ENCODE peak calls at places on chromosome 15, in six cellular contexts. Q is H1, V is astrocyte, D is breast epithelium, X is A549, O is colonic mucosa. M is an unnamed sample. For H3K4me1, the result is how much of the 10 kb centered on the place peaks cover.

GRCh38 chr15:90603893-90604292 is 74.2 kb downstream of the CRTC3 start:
- DNase-seq in Q (no peak), D (no peak), V (no peak), X (no peak), O (peak), M (no peak)

GRCh38 chr15:83911345-83911744 is 257.4 kb downstream of the ADAMTSL3 start:
- DNase-seq in Q (no peak), X (no peak), D (no peak), O (no peak), V (no peak), M (no peak)

GRCh38 chr15:88648357-88649214 is 9.8 kb downstream of the ISG20 start:
- DNase-seq in O (peak), Q (no peak), X (no peak), D (no peak), V (peak), M (no peak)

GRCh38 chr15:66032006-66032405 is 162.7 kb downstream of the RAB11A start:
- DNase-seq in V (no peak), X (no peak), O (no peak), D (no peak), Q (no peak), M (no peak)

GRCh38 chr15:47652853-47653243 is 64.5 kb upstream of the SEMA6D start:
- DNase-seq in X (no peak), Q (no peak), O (no peak), V (no peak), D (no peak), M (no peak)

GRCh38 chr15:50148362-50148963 is 29.4 kb upstream of the ATP8B4 start:
- DNase-seq in V (peak), Q (peak), D (no peak), O (peak), X (no peak), M (peak)

GRCh38 chr15:57440167-57440566 is 63.9 kb downstream of the CGNL1 start:
- DNase-seq in D (no peak), X (no peak), V (no peak), Q (no peak), O (no peak), M (no peak)

GRCh38 chr15:39466428-39466827 is 114.5 kb upstream of the THBS1 start:
- DNase-seq in V (no peak), O (peak), Q (no peak), D (peak), X (no peak), M (no peak)

GRCh38 chr15:28969511-28970085 is 83.8 kb downstream of the APBA2 start:
- DNase-seq in Q (no peak), V (no peak), O (no peak), D (no peak), X (no peak), M (no peak)

GRCh38 chr15:87874896-87875661 is 381.5 kb downstream of the NTRK3 start:
- DNase-seq in D (no peak), O (no peak), V (peak), X (no peak), Q (no peak), M (no peak)

GRCh38 chr15:63043391-63044076 is 987 bp downstream of the TPM1 start:
- DNase-seq in Q (no peak), D (no peak), O (peak), X (no peak), V (no peak), M (no peak)

GRCh38 chr15:75025548-75026260 is 2.3 kb downstream of the PPCDC start:
- DNase-seq in Q (no peak), D (no peak), V (no peak), X (no peak), O (no peak), M (no peak)

GRCh38 chr15:61195116-61196002 is 33.7 kb downstream of the RORA start:
- DNase-seq in V (peak), Q (no peak), O (peak), X (peak), D (no peak), M (no peak)

GRCh38 chr15:66798426-66799061 is 96.5 kb downstream of the SMAD6 start:
- DNase-seq in D (no peak), X (no peak), V (peak), Q (no peak), O (no peak), M (peak)

GRCh38 chr15:63363292-63363691 is 18.4 kb downstream of the CA12 start:
- DNase-seq in Q (no peak), O (no peak), V (no peak), D (no peak), X (no peak), M (no peak)

GRCh38 chr15:88258021-88258641 is 1.6 kb upstream of the NTRK3 start:
- DNase-seq in D (no peak), Q (peak), V (no peak), O (no peak), X (peak), M (no peak)

DNA sequence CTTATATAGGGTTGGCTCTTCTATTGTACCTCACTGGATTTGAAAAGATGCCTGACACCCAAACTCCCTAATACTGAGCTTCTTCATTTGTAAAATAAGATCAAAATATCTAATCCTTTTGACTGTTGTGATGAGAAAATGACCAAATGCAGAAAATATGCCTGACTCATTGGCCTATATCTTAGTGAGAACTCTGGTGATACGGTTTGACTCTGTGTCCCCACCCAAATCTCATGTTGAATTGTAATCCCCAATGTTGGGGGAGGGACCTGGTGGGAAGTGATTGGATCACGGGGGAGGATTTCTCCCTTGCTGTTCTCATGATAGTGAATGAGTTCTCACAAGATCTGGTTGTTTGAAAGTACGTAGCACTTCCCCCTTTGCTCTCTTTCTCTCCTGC is 131.4 kb downstream of the ASB7 start:
- DNase-seq in X (no peak), O (no peak), Q (no peak), V (peak), D (no peak), M (peak)
- H3K27ac ChIP-seq in X (no peak), O (no peak), Q (no peak), V (peak), D (peak), M (peak)

DNA sequence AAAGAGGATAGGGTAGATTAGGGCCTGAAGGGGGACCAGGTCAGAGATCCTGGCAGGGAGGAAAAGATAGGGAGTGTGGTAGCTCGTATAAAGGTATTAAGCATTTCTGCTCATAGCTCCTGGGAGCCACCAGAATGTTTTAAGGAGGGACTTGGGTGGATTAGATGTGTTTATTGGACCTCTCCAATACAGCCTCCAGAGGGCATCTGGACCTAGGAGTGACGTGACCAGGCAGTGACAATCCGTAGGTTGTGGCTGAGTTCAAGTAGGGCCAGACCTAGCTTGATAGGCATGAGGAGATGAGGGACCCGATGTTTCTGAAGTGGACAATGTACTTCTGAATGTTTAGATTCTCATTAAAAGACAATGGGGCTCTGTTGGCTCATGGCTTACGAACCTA is 435.2 kb downstream of the MCTP2 start:
- DNase-seq in D (no peak), Q (no peak), X (no peak), O (no peak), V (no peak), M (no peak)
- TF ChIP-seq CTCF in D (no peak), Q (peak), X (no peak), O (no peak), V (no peak), M (peak)

DNA sequence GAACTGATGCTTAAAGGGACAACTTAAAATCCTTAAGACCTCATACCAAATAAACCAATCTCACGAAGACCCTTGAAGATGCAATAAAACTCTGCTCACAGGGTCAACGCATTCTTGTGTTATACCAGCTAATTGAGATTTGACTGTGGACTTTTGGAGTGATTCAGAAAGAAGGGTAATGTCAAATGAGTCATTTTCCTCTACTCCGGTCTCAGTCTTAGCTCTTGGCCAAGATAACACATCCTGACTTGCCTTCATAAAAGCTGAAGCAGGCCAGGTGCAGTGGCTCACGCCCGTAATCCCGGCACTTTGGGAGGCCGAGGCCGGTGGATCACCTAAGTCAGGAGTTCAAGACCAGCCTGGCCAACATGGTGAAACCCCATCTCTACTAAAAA is 3.8 kb downstream of the PKM start:
- DNase-seq in O (peak), V (peak), D (no peak), X (no peak), Q (no peak), M (peak)
- H3K4me1 ChIP-seq in O (under half), V (half or more), D (under half), X (half or more), Q (under half), M (under half)

GRCh38 chr15:41899854-41900442 is 6.1 kb upstream of the SPTBN5 start:
- DNase-seq in O (no peak), Q (no peak), D (no peak), V (no peak), X (no peak), M (no peak)
- H3K27ac ChIP-seq in O (no peak), Q (no peak), D (no peak), V (no peak), X (no peak), M (no peak)

GRCh38 chr15:70672081-70672480 is 91.3 kb downstream of the UACA start:
- DNase-seq in Q (no peak), D (no peak), V (peak), X (no peak), O (no peak), M (no peak)

GRCh38 chr15:70665599-70665998 is 97.8 kb downstream of the UACA start:
- DNase-seq in Q (no peak), X (no peak), D (no peak), V (no peak), O (no peak), M (no peak)

GRCh38 chr15:70669966-70670658 is 93.2 kb downstream of the UACA start:
- DNase-seq in O (peak), V (no peak), D (no peak), X (no peak), Q (no peak), M (no peak)

GRCh38 chr15:70669006-70669602 is 94.3 kb downstream of the UACA start:
- DNase-seq in O (no peak), D (no peak), X (no peak), Q (no peak), V (no peak), M (no peak)

DNA sequence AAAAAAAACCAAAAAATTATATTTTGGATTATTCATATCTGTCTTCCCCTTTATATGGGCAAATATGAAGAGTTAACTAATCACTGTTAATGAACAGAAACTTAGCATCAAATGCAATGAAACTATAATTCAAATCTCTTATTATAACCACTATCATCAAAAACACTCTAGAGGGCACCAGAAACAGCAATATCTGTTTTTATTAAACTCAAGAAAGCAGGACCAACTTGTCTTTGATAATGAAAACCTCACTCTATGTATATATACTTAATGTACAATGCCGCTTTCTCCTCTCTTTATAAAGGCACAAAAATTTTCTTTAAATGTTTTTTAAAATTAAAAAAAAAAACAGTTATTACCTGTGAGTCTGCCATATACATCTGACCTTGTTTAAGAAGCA is 92.7 kb downstream of the UACA start:
- DNase-seq in Q (no peak), X (no peak), V (no peak), O (no peak), D (no peak), M (no peak)
- TF ChIP-seq CTCF in Q (no peak), X (peak), V (peak), O (no peak), D (no peak), M (peak)

GRCh38 chr15:96324900-96325299 is 5.6 kb upstream of the NR2F2 start:
- DNase-seq in D (no peak), X (no peak), V (peak), O (no peak), Q (no peak), M (no peak)
- H3K4me1 ChIP-seq in D (under half), X (under half), V (under half), O (under half), Q (under half), M (under half)

GRCh38 chr15:25860885-25861866 is 2.0 kb downstream of the ATP10A start:
- DNase-seq in Q (no peak), D (no peak), O (no peak), X (no peak), V (no peak), M (no peak)
- H3K27ac ChIP-seq in Q (no peak), D (peak), O (peak), X (peak), V (no peak), M (no peak)

DNA sequence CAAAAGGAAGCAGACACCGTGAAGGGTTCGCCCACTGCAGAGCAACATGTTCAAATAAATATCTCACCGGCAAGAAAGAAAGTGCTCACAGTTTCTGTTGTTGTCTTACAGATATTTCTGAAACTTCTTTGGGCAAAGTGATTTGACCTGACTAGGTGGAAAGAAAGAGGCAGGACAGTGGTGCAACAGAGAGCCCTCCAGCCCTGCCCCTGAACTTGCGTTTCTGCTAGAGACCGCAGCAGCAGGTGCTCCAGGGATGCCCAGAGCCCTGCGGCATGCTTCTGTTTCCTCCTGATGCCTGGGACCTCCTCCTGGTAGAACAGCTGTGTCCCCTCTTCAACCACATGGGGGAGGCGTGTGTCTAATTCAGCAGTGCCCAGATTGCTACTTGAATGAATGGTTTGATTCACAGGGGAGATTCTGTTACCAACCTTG is 123.4 kb downstream of the ATP10A start:
- DNase-seq in D (no peak), Q (peak), X (peak), V (peak), O (no peak), M (no peak)
- TF ChIP-seq CTCF in D (no peak), Q (peak), X (peak), V (peak), O (no peak), M (no peak)

GRCh38 chr15:73987646-73988045 is 4.4 kb downstream of the STOML1 start:
- DNase-seq in V (no peak), Q (no peak), X (no peak), O (no peak), D (no peak), M (no peak)

GRCh38 chr15:73990250-73991005 is 1.7 kb downstream of the STOML1 start:
- DNase-seq in O (no peak), Q (no peak), V (no peak), D (no peak), X (no peak), M (no peak)

GRCh38 chr15:73986776-73987056 is 5.4 kb downstream of the STOML1 start:
- DNase-seq in D (no peak), X (no peak), O (no peak), V (no peak), Q (no peak), M (no peak)

GRCh38 chr15:73989001-73989798 is 2.9 kb downstream of the STOML1 start:
- DNase-seq in V (peak), X (no peak), O (no peak), D (no peak), Q (no peak), M (peak)

GRCh38 chr15:73988075-73988969 is 3.8 kb downstream of the STOML1 start:
- DNase-seq in O (peak), D (no peak), X (no peak), V (peak), Q (no peak), M (peak)
- H3K4me1 ChIP-seq in O (under half), D (under half), X (under half), V (half or more), Q (under half), M (under half)

DNA sequence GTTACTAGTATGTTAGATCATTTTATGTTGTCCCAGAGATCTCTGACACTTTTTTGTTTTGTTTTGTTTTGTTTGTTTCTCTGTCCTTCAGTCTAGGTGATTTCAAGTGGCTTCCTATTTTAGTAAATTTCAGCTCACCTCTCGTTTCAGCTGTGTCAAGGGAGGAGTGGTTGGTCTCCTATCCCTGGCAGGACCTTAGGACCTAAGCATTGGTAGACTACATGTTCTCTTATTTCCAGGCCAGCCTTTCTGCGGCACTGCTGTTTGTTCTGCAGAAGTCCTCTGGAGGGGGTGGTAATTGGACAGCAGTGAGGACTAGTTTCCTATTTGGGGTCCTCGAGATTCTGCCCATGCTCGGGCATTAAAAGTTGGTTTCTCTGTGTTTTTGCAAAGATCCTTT is 31.8 kb downstream of the MGA start:
- DNase-seq in V (no peak), Q (no peak), D (no peak), O (no peak), X (no peak), M (no peak)
- H3K27ac ChIP-seq in V (no peak), Q (no peak), D (no peak), O (no peak), X (no peak), M (no peak)